ENCODE peak calls at places on chromosomes 4 and X, in five cellular contexts. C is heart right ventricle; O is NCI-H1417; X is RKO; Q is naive thymus-derived CD4-positive, alpha-beta T cell. E is an unnamed sample.

GRCh38 chr4:156505341-156505955 is 466.2 kb downstream of the PDGFC start:
- DNase-seq in Q (no peak), X (no peak), C (no peak), O (no peak), E (no peak)

GRCh38 chr4:42710329-42710728 is 53.4 kb upstream of the ATP8A1 start:
- DNase-seq in Q (no peak), C (no peak), X (no peak), O (peak; percentile 62), E (no peak)

GRCh38 chr4:139875456-139875855 is 209.8 kb downstream of the MGST2 start:
- DNase-seq in Q (no peak), O (peak; percentile 100), X (no peak), C (no peak), E (no peak)

GRCh38 chrX:74613350-74614192 is 853 bp downstream of the RLIM start:
- DNase-seq in X (peak; percentile 76), O (peak; percentile 68), C (no peak), Q (no peak), E (no peak)

GRCh38 chr4:184317234-184317918 is 99.7 kb upstream of the ENPP6 start:
- DNase-seq in O (no peak), C (no peak), Q (no peak), X (no peak), E (no peak)

GRCh38 chrX:101407167-101407747 is 468 bp downstream of the GLA start:
- DNase-seq in X (no peak), Q (no peak), C (no peak), O (peak; percentile 32), E (no peak)

GRCh38 chr4:142615324-142615665 is 230.8 kb downstream of the INPP4B start:
- DNase-seq in C (no peak), Q (no peak), X (no peak), O (no peak), E (no peak)

GRCh38 chr4:60656171-60656570 is 544.0 kb upstream of the ADGRL3 start:
- DNase-seq in C (no peak), Q (no peak), O (peak; percentile 7), X (no peak), E (no peak)

E was measured in Panc1.